ENCODE peak calls at places on chromosomes 11 and 22, in four cellular contexts. M is IMR-90, W is endothelial cell of umbilical vein, B is K562. X is an unnamed sample.

GRCh38 chr11:38460429-38460828 is 1862.4 kb upstream of the RAG2 start:
- DNase-seq in M (peak; percentile 3), W (no peak), B (no peak), X (no peak)

GRCh38 chr22:42893366-42894150 is 36.5 kb upstream of the ARFGAP3 start:
- DNase-seq in M (no peak), W (no peak), B (no peak), X (no peak)

GRCh38 chr11:8263109-8263768 is 439 bp downstream of the LMO1 start:
- DNase-seq in M (no peak), W (no peak), B (no peak), X (no peak)

GRCh38 chr11:2825886-2826678 is 59.5 kb downstream of the CDKN1C start:
- DNase-seq in M (peak; percentile 95), W (peak; percentile 61), B (no peak), X (no peak)

GRCh38 chr11:80521592-80521991 is 1080.8 kb upstream of the TENM4 start:
- DNase-seq in M (no peak), W (peak; percentile 10), B (no peak), X (no peak)

GRCh38 chr11:119051440-119052162 is 5.4 kb downstream of the HYOU1 start:
- DNase-seq in M (no peak), W (no peak), B (no peak), X (peak; percentile 51)

GRCh38 chr22:42315392-42315756 is 44.9 kb upstream of the TCF20 start:
- DNase-seq in M (no peak), W (no peak), B (no peak), X (no peak)

GRCh38 chr11:73538381-73538872 is 59.5 kb downstream of the FAM168A start:
- DNase-seq in M (no peak), W (peak; percentile 64), B (no peak), X (peak; percentile 53)

GRCh38 chr11:73158356-73159051 is 16.4 kb upstream of the FCHSD2 start:
- DNase-seq in M (peak; percentile 90), W (no peak), B (no peak), X (no peak)

GRCh38 chr22:45683248-45683647 is 11.6 kb downstream of the ATXN10 start:
- DNase-seq in M (no peak), W (no peak), B (no peak), X (no peak)

GRCh38 chr11:57792060-57792541 is 30.5 kb downstream of the CTNND1 start:
- DNase-seq in M (peak; percentile 53), W (peak; percentile 46), B (no peak), X (peak; percentile 93)

GRCh38 chr11:132427611-132428010 is 1057.2 kb downstream of the NTM start:
- DNase-seq in M (no peak), W (no peak), B (no peak), X (no peak)

GRCh38 chr11:72668645-72669347 is 5.4 kb downstream of the PDE2A start:
- DNase-seq in M (no peak), W (no peak), B (no peak), X (peak; percentile 94)

GRCh38 chr22:50622723-50623327 is 5.1 kb downstream of the ARSA start:
- DNase-seq in M (no peak), W (no peak), B (no peak), X (no peak)

GRCh38 chr11:35237345-35237744 is 98.4 kb downstream of the CD44 start:
- DNase-seq in M (no peak), W (no peak), B (no peak), X (no peak)

GRCh38 chr11:86197448-86197847 is 47.1 kb upstream of the EED start:
- DNase-seq in M (peak; percentile 24), W (no peak), B (no peak), X (no peak)

GRCh38 chr22:44129614-44129976 is 51.1 kb upstream of the PARVG start:
- DNase-seq in M (peak; percentile 56), W (peak; percentile 29), B (peak; percentile 11), X (no peak)

GRCh38 chr11:125263268-125263790 is 98.8 kb downstream of the PKNOX2 start:
- DNase-seq in M (peak; percentile 100), W (peak; percentile 53), B (no peak), X (no peak)

GRCh38 chr11:3158131-3158591 is 6.9 kb downstream of the OSBPL5 start:
- DNase-seq in M (no peak), W (no peak), B (no peak), X (no peak)

GRCh38 chr11:104690243-104690642 is 208.0 kb downstream of the CASP12 start:
- DNase-seq in M (no peak), W (no peak), B (no peak), X (no peak)

GRCh38 chr11:74671520-74672196 is 59.6 kb downstream of the CHRDL2 start:
- DNase-seq in M (peak; percentile 86), W (no peak), B (no peak), X (no peak)

GRCh38 chr11:44811841-44812448 is 85.2 kb downstream of the TSPAN18 start:
- DNase-seq in M (no peak), W (no peak), B (no peak), X (no peak)

GRCh38 chr11:130871616-130872015 is 44.7 kb downstream of the SNX19 start:
- DNase-seq in M (no peak), W (no peak), B (no peak), X (no peak)

GRCh38 chr11:119432484-119433368 is 9.8 kb upstream of the THY1 start:
- DNase-seq in M (peak; percentile 77), W (no peak), B (no peak), X (no peak)

GRCh38 chr11:65452806-65453490 is 30.4 kb downstream of the NEAT1 start:
- DNase-seq in M (peak; percentile 87), W (no peak), B (no peak), X (no peak)

GRCh38 chr11:15905815-15906214 is 450.5 kb downstream of the SOX6 start:
- DNase-seq in M (no peak), W (no peak), B (no peak), X (no peak)

GRCh38 chr22:49734390-49734789 is 93.3 kb downstream of the BRD1 start:
- DNase-seq in M (no peak), W (no peak), B (no peak), X (no peak)

GRCh38 chr22:19772673-19773469 is 12.3 kb downstream of the TBX1 start:
- DNase-seq in M (no peak), W (peak; percentile 83), B (peak; percentile 69), X (peak; percentile 61)
- TF ChIP-seq FOS in M (no peak), W (no peak), B (no peak), X (no peak)

DNA sequence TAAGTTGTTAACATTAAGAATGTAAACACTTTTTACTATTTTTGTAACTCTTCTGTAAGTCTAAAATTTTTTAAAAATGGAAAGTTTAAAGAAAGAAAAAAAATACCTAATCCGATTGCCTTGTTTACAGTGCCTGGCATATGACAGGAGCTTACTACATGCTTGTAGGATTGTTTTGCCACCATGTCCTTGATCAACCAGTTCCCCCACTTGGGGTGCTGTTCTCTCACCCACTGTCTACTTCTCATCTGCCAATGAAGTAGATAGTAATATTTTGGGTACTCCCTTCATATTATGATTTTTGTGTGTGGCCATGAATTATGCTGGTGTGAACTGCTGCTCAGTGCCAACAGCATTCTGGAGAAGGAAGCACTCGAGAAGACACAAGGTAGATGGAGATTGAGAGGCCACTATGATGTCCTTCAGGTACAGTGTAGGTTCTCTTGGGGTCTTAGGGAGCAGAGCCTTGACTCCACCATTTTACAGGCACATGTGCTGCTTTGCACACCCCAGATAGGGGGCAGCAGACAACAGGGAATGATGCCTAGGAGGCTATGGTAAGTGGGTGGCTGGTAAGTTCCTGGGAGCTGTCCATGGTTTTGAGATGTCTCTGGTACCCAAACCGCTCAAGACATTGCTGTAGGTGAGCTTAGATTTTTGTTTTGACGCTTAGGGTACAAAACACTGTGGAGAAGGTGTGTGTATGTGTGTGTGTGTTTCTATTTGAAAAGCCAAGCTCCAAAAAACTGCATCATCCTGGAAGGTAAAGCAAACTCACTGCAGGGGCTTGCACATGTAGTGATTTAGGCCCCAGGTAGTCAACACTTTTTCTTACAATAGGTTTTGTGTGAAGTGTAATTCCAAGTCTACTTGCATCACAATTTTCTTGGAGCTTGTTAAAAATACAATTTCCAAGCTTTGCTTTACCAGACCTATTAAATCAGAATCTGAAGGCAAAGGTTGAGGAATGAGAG is 494.5 kb upstream of the LARGE1 start:
- DNase-seq in M (no peak), W (no peak), B (peak; percentile 11), X (peak; percentile 39)
- TF ChIP-seq FOS in M (no peak), W (no peak), B (no peak), X (no peak)

GRCh38 chr22:19851291-19852176 is 3.1 kb downstream of the GNB1L start:
- DNase-seq in M (no peak), W (no peak), B (no peak), X (no peak)
- TF ChIP-seq FOS in M (no peak), W (no peak), B (no peak), X (no peak)

GRCh38 chr22:19942886-19943664 is 1.5 kb upstream of the TXNRD2 start:
- DNase-seq in M (peak; percentile 94), W (peak; percentile 72), B (peak; percentile 72), X (no peak)

GRCh38 chr22:19941365-19942070 is at the start of the genes COMT and TXNRD2:
- DNase-seq in M (peak; percentile 57), W (peak; percentile 57), B (peak; percentile 100), X (no peak)

GRCh38 chr22:19942071-19942885 is 660 bp upstream of the TXNRD2 start:
- DNase-seq in M (peak; percentile 69), W (peak; percentile 55), B (peak; percentile 85), X (no peak)

GRCh38 chr22:19940536-19941364 is 822 bp upstream of the COMT start:
- DNase-seq in M (no peak), W (no peak), B (no peak), X (no peak)

GRCh38 chr22:19943665-19944026 is 2.0 kb upstream of the TXNRD2 start:
- DNase-seq in M (peak; percentile 76), W (no peak), B (peak; percentile 76), X (no peak)
- TF ChIP-seq FOS in M (no peak), W (no peak), B (no peak), X (no peak)

DNA sequence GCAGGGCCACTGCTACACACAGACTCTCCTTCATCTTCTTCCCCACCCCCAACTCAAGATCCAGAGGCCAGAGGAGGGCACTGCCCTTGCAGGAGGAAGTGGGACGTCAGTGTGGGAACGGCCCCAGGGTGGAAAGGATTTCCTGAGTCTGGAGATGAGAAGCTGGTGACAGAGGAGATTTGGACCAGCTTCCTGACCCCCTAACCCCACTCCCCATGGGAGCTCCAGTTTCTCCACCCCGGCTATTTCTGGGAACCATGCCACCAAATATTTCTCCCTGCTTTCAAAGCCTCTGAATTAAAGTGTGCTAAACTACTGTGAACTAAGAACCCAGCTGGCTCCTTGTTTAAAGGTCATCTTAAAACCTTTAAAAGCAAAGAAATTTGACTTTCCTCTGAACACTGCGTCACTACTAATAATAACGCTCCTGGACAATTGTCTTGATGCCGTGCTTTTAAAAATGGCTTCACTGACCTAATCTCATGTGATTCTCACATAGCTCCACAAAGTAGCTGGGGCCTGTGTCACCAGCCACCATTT is 46.6 kb downstream of the CWC15 start:
- DNase-seq in M (peak; percentile 94), W (peak; percentile 94), B (no peak), X (no peak)
- TF ChIP-seq FOS in M (no peak), W (peak; percentile 35), B (no peak), X (no peak)

GRCh38 chr22:18118345-18118915 is 7.8 kb downstream of the TUBA8 start:
- DNase-seq in M (no peak), W (no peak), B (no peak), X (no peak)
- TF ChIP-seq FOS in M (no peak), W (no peak), B (no peak), X (no peak)

X was measured in GM12878.